ENCODE peak calls at places on chromosome 7, in seven cellular contexts. S is transverse colon, E is sigmoid colon, O is K562, J is stomach, H is vagina, D is GM12878. Q is an unnamed sample.

GRCh38 chr7:71484381-71484780 is 352.4 kb downstream of the GALNT17 start:
- DNase-seq in D (no peak), O (no peak), H (no peak), S (no peak), E (no peak), J (no peak), Q (no peak)

GRCh38 chr7:42126475-42127231 is 110.4 kb downstream of the GLI3 start:
- DNase-seq in O (no peak), H (peak; percentile 42), S (no peak), D (no peak), E (no peak), J (no peak), Q (no peak)

GRCh38 chr7:24313777-24314176 is 29.8 kb downstream of the NPY start:
- DNase-seq in J (no peak), H (no peak), E (no peak), O (no peak), D (no peak), S (no peak), Q (peak; percentile 54)

GRCh38 chr7:100247152-100247757 is 27.5 kb downstream of the PVRIG start:
- DNase-seq in O (peak; percentile 63), E (no peak), S (no peak), J (peak; percentile 28), H (no peak), D (no peak), Q (no peak)

GRCh38 chr7:22255342-22255741 is 101.6 kb downstream of the RAPGEF5 start:
- DNase-seq in E (no peak), J (no peak), D (no peak), S (no peak), H (no peak), O (no peak), Q (no peak)

GRCh38 chr7:84042110-84042539 is 152.5 kb downstream of the SEMA3A start:
- DNase-seq in E (no peak), D (no peak), J (peak; percentile 26), H (no peak), S (no peak), O (no peak), Q (no peak)

GRCh38 chr7:94396044-94396443 is 1.3 kb downstream of the COL1A2 start:
- DNase-seq in O (peak; percentile 27), E (no peak), S (no peak), J (no peak), H (no peak), D (no peak), Q (no peak)

GRCh38 chr7:134730359-134730758 is 49.1 kb upstream of the CALD1 start:
- DNase-seq in O (no peak), J (no peak), S (no peak), H (no peak), E (no peak), D (no peak), Q (no peak)

DNA sequence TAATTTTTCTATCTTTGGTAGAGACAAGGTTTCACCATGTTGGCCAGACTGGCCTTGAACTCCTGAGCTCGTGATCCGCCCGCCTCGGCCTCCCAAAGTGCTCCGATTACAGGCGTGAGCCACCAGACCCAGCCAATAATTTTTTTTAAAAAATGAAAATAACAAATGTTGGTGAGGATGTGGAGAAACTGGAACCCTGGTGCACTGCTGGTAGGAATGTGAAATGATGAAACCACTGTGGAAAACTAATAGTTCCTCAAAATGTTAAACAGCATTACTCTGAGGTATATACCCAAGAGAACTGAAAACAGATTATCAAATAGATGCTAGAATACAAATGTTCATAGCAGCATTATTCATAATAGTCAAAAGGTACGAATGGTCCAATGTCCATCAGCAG is 23.0 kb upstream of the YWHAG start:
- DNase-seq in D (no peak), E (no peak), S (no peak), H (no peak), J (no peak), O (no peak), Q (no peak)
- TF ChIP-seq CTCF in D (no peak), E (no peak), S (no peak), H (no peak), J (no peak), O (no peak), Q (no peak)

GRCh38 chr7:49767719-49768118 is 5.7 kb upstream of the VWC2 start:
- DNase-seq in D (no peak), O (no peak), H (no peak), S (no peak), J (no peak), E (no peak), Q (no peak)
- TF ChIP-seq POLR2A in D (no peak), O (no peak), H (no peak), S (no peak), J (no peak), E (no peak), Q (no peak)

DNA sequence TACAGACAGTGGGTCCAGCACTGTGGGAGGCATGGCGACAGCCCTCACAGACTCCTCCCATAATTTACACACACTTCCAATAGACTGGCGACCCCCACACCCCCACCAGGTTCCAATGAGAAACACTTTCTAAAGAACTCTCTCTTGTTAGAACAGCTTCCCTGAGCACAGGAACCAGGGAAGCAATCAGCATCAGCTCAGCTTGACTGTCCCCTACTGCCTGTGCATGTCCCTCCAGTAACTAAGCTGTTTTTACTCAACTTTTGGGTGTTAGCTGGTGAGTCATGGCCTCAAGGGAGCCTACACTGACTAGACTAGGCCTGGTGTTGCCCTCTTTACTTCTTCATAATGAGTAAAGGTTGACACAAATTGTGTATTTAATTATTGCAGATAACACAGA is 32.6 kb upstream of the HERPUD2 start:
- DNase-seq in H (no peak), S (no peak), J (no peak), E (no peak), O (no peak), D (no peak), Q (no peak)
- TF ChIP-seq POLR2AphosphoS5 in H (no peak), S (no peak), J (no peak), E (no peak), O (no peak), D (peak; percentile 58), Q (no peak)

GRCh38 chr7:140230862-140231778 is 54.3 kb upstream of the KDM7A start:
- DNase-seq in D (no peak), H (no peak), J (peak; percentile 62), O (peak; percentile 69), S (peak; percentile 87), E (peak; percentile 76), Q (peak; percentile 88)
- TF ChIP-seq CTCF in D (no peak), H (no peak), J (no peak), O (no peak), S (no peak), E (no peak), Q (no peak)